ENCODE peak calls at places on chromosomes 1 and 21, in eight cellular contexts. G is neural progenitor cell, R is AG04450, N is Peyer's patch, S is testis, I is thoracic aorta, L is tibial artery, J is body of pancreas. Q is an unnamed sample.

GRCh38 chr1:229459815-229460214 is 25.9 kb upstream of the ACTA1 start:
- DNase-seq in G (no peak), R (no peak), N (no peak), S (no peak), I (no peak), L (no peak), J (no peak), Q (no peak)

GRCh38 chr1:187032316-187032981 is 203.7 kb downstream of the PLA2G4A start:
- DNase-seq in G (no peak), R (no peak), N (no peak), S (no peak), I (no peak), L (no peak), J (no peak), Q (no peak)

GRCh38 chr1:36824390-36824861 is 209.9 kb downstream of the GRIK3 start:
- DNase-seq in G (peak; percentile 59), R (no peak), N (no peak), S (no peak), I (no peak), L (no peak), J (no peak), Q (no peak)

GRCh38 chr1:145897969-145898368 is 11.9 kb downstream of the ITGA10 start:
- DNase-seq in G (no peak), R (no peak), N (no peak), S (no peak), I (no peak), L (no peak), J (no peak), Q (no peak)

GRCh38 chr1:67227196-67227595 is 60.9 kb downstream of the IL23R start:
- DNase-seq in G (no peak), R (no peak), N (no peak), S (no peak), I (no peak), L (no peak), J (no peak), Q (no peak)

GRCh38 chr1:74505133-74505532 is 7.3 kb downstream of the LRRC53 start:
- DNase-seq in G (peak; percentile 71), R (no peak), N (no peak), S (no peak), I (no peak), L (no peak), J (no peak), Q (peak; percentile 22)

GRCh38 chr1:158999301-159000069 is 10.2 kb upstream of the IFI16 start:
- DNase-seq in G (peak; percentile 90), R (peak; percentile 81), N (peak; percentile 79), S (peak; percentile 96), I (no peak), L (peak; percentile 93), J (peak; percentile 42), Q (peak; percentile 48)

GRCh38 chr1:183956559-183957188 is 80.9 kb downstream of the COLGALT2 start:
- DNase-seq in G (no peak), R (peak; percentile 41), N (peak; percentile 62), S (no peak), I (no peak), L (no peak), J (no peak), Q (no peak)

GRCh38 chr1:247681288-247681897 is 1.9 kb upstream of the OR13G1 start:
- DNase-seq in G (peak; percentile 86), R (no peak), N (peak; percentile 62), S (peak; percentile 74), I (no peak), L (no peak), J (peak; percentile 46), Q (no peak)

GRCh38 chr1:180973360-180973759 is 49.3 kb downstream of the STX6 start:
- DNase-seq in G (no peak), R (no peak), N (no peak), S (no peak), I (no peak), L (no peak), J (no peak), Q (no peak)

GRCh38 chr21:37155216-37155615 is 82.2 kb downstream of the TTC3 start:
- DNase-seq in G (no peak), R (no peak), N (no peak), S (no peak), I (no peak), L (no peak), J (no peak), Q (no peak)

GRCh38 chr1:86741947-86742572 is 37.7 kb downstream of the SH3GLB1 start:
- DNase-seq in G (peak; percentile 30), R (no peak), N (peak; percentile 69), S (peak; percentile 46), I (no peak), L (no peak), J (peak; percentile 28), Q (peak; percentile 29)

GRCh38 chr1:55580845-55581332 is 365.7 kb upstream of the USP24 start:
- DNase-seq in G (no peak), R (peak; percentile 55), N (no peak), S (peak; percentile 67), I (no peak), L (no peak), J (no peak), Q (no peak)

GRCh38 chr1:198713081-198713480 is 74.2 kb downstream of the PTPRC start:
- DNase-seq in G (no peak), R (peak; percentile 13), N (no peak), S (no peak), I (no peak), L (no peak), J (no peak), Q (no peak)

GRCh38 chr1:80272495-80272894 is 1266.0 kb upstream of the ADGRL4 start:
- DNase-seq in G (no peak), R (no peak), N (no peak), S (no peak), I (no peak), L (no peak), J (no peak), Q (no peak)

GRCh38 chr1:1680912-1681273 is 11.7 kb downstream of the SLC35E2B start:
- DNase-seq in G (no peak), R (no peak), N (peak; percentile 70), S (no peak), I (no peak), L (peak; percentile 40), J (no peak), Q (peak; percentile 3)

GRCh38 chr1:39643705-39644104 is 4.3 kb upstream of the HEYL start:
- DNase-seq in G (no peak), R (no peak), N (no peak), S (no peak), I (no peak), L (no peak), J (no peak), Q (no peak)

GRCh38 chr1:23202263-23202749 is 15.0 kb downstream of the HTR1D start:
- DNase-seq in G (no peak), R (no peak), N (no peak), S (no peak), I (no peak), L (no peak), J (no peak), Q (no peak)

GRCh38 chr1:228687562-228687961 is 47.7 kb upstream of the RHOU start:
- DNase-seq in G (no peak), R (no peak), N (no peak), S (no peak), I (no peak), L (no peak), J (no peak), Q (no peak)

GRCh38 chr1:30042438-30043147 is 680.8 kb downstream of the MATN1 start:
- DNase-seq in G (no peak), R (no peak), N (peak; percentile 23), S (no peak), I (no peak), L (peak; percentile 42), J (no peak), Q (no peak)
- H3K4me3 ChIP-seq in G (no peak overlapping the region), R (no peak overlapping the region), N (no peak overlapping the region), S (no peak overlapping the region), I (no peak overlapping the region), L (no peak overlapping the region), J (no peak overlapping the region), Q (no peak overlapping the region)

DNA sequence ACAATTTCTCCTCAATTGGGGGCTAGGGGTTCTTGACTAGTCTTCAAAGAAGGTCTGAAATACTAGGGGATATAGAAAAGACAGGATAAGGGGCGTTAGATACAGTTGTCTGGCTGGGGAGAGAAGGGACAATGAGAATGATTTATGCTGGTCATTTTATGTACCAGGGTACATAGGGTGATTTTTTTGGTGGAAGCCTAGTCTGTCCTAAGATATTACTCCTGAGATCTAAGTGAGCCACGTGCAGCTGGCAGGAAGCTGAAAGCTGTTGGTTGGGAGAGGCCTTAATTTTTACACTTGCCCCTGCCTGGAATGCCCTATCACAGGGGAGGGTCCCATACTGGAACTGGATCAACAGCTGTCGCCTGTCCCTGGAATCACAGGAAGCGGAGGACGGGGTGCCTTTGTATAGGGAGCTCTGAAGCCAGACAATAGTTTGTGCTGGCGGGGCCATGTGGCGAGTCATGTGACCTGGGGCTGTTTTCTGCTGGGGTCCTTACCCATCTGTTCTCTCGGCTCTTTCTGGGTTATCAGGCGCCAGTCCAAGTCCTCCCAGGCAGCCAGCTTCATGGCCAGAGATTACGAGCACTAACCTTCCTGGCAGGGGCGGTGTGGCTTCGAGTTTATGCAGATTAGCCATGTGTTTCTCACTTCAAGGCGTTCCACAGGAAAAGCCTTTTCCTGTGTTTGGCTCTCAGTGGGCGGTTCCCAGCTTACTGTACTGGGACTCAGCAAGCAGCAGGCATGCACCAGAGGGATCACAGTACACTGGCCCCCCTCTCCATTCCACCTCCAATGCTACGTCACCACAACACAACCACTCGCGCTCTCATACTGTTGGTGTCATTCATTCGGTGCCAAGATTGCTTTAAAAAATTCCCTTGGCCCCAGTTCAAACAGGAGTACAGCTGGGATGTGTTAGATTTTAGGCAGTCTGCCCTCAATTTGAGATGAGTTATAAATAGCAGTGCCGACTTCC is 27.5 kb downstream of the ARID1A start:
- DNase-seq in G (peak; percentile 87), R (peak; percentile 96), N (peak; percentile 87), S (peak; percentile 92), I (peak; percentile 86), L (peak; percentile 83), J (peak; percentile 92), Q (peak; percentile 74)
- H3K4me3 ChIP-seq in G (peak overlapping the region; percentile 34), R (no peak overlapping the region), N (no peak overlapping the region), S (no peak overlapping the region), I (peak overlapping the region; percentile 48), L (no peak overlapping the region), J (no peak overlapping the region), Q (peak overlapping the region; percentile 23)

GRCh38 chr1:216457356-216457755 is 34.1 kb upstream of the USH2A start:
- DNase-seq in G (no peak), R (no peak), N (no peak), S (no peak), I (no peak), L (no peak), J (no peak), Q (no peak)
- H3K4me3 ChIP-seq in G (no peak overlapping the region), R (no peak overlapping the region), N (no peak overlapping the region), S (no peak overlapping the region), I (no peak overlapping the region), L (no peak overlapping the region), J (no peak overlapping the region), Q (no peak overlapping the region)

DNA sequence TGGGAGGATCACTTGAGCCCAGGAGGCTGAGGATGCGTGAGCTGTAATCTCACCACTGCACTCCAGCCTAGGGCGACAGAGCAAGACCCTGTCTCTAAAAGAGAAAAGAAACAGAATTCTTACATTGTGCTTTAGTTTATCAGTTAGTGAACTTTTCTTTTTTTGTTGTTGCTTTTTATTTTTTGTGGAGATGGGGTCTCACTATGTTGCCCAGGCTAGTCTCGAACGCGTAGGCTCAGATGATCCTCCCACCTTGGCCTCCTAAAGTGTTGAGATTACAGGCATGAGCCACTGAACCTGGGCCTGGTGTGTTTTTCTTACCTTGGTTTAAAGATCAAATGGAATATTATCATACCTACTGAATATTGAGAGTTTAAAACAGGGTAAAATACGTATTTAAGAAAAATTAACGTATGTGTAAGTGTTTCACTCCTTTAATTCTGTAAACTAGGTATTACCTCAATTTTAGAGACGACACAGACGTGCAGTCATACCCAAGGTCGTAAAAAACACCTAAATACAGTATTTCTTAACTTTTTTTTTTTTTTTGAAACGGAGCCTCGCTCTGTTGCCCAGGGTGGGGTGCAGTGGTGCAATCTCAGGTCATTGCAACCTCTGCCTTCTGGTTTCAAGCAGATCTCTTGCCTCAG is 39.6 kb downstream of the KIF1B start:
- DNase-seq in G (no peak), R (no peak), N (no peak), S (no peak), I (no peak), L (no peak), J (no peak), Q (no peak)
- H3K4me3 ChIP-seq in G (no peak overlapping the region), R (no peak overlapping the region), N (no peak overlapping the region), S (no peak overlapping the region), I (no peak overlapping the region), L (no peak overlapping the region), J (no peak overlapping the region), Q (no peak overlapping the region)